ENCODE peak calls at places on chromosomes 4 and X, in eight cellular contexts. One of them, this sample, is unnamed.

GRCh38 chr4:1204286-1204827 is 32.0 kb upstream of the SPON2 start:
- DNase-seq in RWPE1: no peak
- DNase-seq in AG10803: no peak
- DNase-seq in fibroblast of pulmonary artery: no peak
- DNase-seq in tibial artery: no peak
- DNase-seq in HCT116: no peak
- DNase-seq in SK-N-SH: peak
- DNase-seq in endothelial cell: no peak
- DNase-seq in this sample: no peak

GRCh38 chrX:67780694-67781109 is 236.9 kb downstream of the AR start:
- DNase-seq in RWPE1: peak
- DNase-seq in AG10803: peak
- DNase-seq in fibroblast of pulmonary artery: peak
- DNase-seq in tibial artery: peak
- DNase-seq in HCT116: no peak
- DNase-seq in SK-N-SH: no peak
- DNase-seq in endothelial cell: no peak
- DNase-seq in this sample: no peak

GRCh38 chr4:168541608-168541953 is 44.7 kb downstream of the PALLD start:
- DNase-seq in RWPE1: peak
- DNase-seq in AG10803: peak
- DNase-seq in fibroblast of pulmonary artery: peak
- DNase-seq in tibial artery: no peak
- DNase-seq in HCT116: peak
- DNase-seq in SK-N-SH: no peak
- DNase-seq in endothelial cell: no peak
- DNase-seq in this sample: no peak

GRCh38 chr4:168811793-168812651 is 198.0 kb downstream of the CBR4 start:
- DNase-seq in RWPE1: no peak
- DNase-seq in AG10803: peak
- DNase-seq in fibroblast of pulmonary artery: peak
- DNase-seq in tibial artery: no peak
- DNase-seq in HCT116: no peak
- DNase-seq in SK-N-SH: no peak
- DNase-seq in endothelial cell: no peak
- DNase-seq in this sample: no peak

GRCh38 chrX:76454456-76454927 is 27.0 kb downstream of the MAGEE1 start:
- DNase-seq in RWPE1: no peak
- DNase-seq in AG10803: peak
- DNase-seq in fibroblast of pulmonary artery: peak
- DNase-seq in tibial artery: no peak
- DNase-seq in HCT116: peak
- DNase-seq in SK-N-SH: peak
- DNase-seq in endothelial cell: peak
- DNase-seq in this sample: no peak

GRCh38 chr4:113436360-113436759 is 325.2 kb downstream of the CAMK2D start:
- DNase-seq in RWPE1: no peak
- DNase-seq in AG10803: peak
- DNase-seq in fibroblast of pulmonary artery: peak
- DNase-seq in tibial artery: no peak
- DNase-seq in HCT116: no peak
- DNase-seq in SK-N-SH: no peak
- DNase-seq in endothelial cell: no peak
- DNase-seq in this sample: no peak

GRCh38 chr4:177427097-177427665 is 15.1 kb downstream of the AGA start:
- DNase-seq in RWPE1: no peak
- DNase-seq in AG10803: no peak
- DNase-seq in fibroblast of pulmonary artery: no peak
- DNase-seq in tibial artery: no peak
- DNase-seq in HCT116: no peak
- DNase-seq in SK-N-SH: no peak
- DNase-seq in endothelial cell: no peak
- DNase-seq in this sample: no peak

GRCh38 chr4:165476214-165477098 is 97.6 kb downstream of the CPE start:
- DNase-seq in RWPE1: peak
- DNase-seq in AG10803: no peak
- DNase-seq in fibroblast of pulmonary artery: peak
- DNase-seq in tibial artery: no peak
- DNase-seq in HCT116: peak
- DNase-seq in SK-N-SH: no peak
- DNase-seq in endothelial cell: no peak
- DNase-seq in this sample: no peak

GRCh38 chr4:152531479-152531878 is 4.4 kb downstream of the FBXW7 start:
- DNase-seq in RWPE1: no peak
- DNase-seq in AG10803: no peak
- DNase-seq in fibroblast of pulmonary artery: no peak
- DNase-seq in tibial artery: no peak
- DNase-seq in HCT116: no peak
- DNase-seq in SK-N-SH: no peak
- DNase-seq in endothelial cell: no peak
- DNase-seq in this sample: no peak

GRCh38 chrX:136630881-136631280 is 17.1 kb upstream of the CD40LG start:
- DNase-seq in RWPE1: no peak
- DNase-seq in AG10803: no peak
- DNase-seq in fibroblast of pulmonary artery: no peak
- DNase-seq in tibial artery: no peak
- DNase-seq in HCT116: no peak
- DNase-seq in SK-N-SH: no peak
- DNase-seq in endothelial cell: no peak
- DNase-seq in this sample: no peak

GRCh38 chr4:113758361-113758760 is 3.2 kb downstream of the CAMK2D start:
- DNase-seq in RWPE1: no peak
- DNase-seq in AG10803: peak
- DNase-seq in fibroblast of pulmonary artery: peak
- DNase-seq in tibial artery: no peak
- DNase-seq in HCT116: no peak
- DNase-seq in SK-N-SH: no peak
- DNase-seq in endothelial cell: no peak
- DNase-seq in this sample: no peak

GRCh38 chr4:76058888-76059426 is 15.6 kb upstream of the ART3 start:
- DNase-seq in RWPE1: no peak
- DNase-seq in AG10803: no peak
- DNase-seq in fibroblast of pulmonary artery: no peak
- DNase-seq in tibial artery: no peak
- DNase-seq in HCT116: no peak
- DNase-seq in SK-N-SH: no peak
- DNase-seq in endothelial cell: no peak
- DNase-seq in this sample: no peak

GRCh38 chrX:148865237-148865636 is 364.8 kb downstream of the AFF2 start:
- DNase-seq in RWPE1: no peak
- DNase-seq in AG10803: no peak
- DNase-seq in fibroblast of pulmonary artery: no peak
- DNase-seq in tibial artery: no peak
- DNase-seq in HCT116: no peak
- DNase-seq in SK-N-SH: no peak
- DNase-seq in endothelial cell: no peak
- DNase-seq in this sample: no peak
- TF ChIP-seq CTCF in RWPE1: no peak
- TF ChIP-seq CTCF in AG10803: no peak
- TF ChIP-seq CTCF in fibroblast of pulmonary artery: no peak
- TF ChIP-seq CTCF in tibial artery: no peak
- TF ChIP-seq CTCF in HCT116: no peak
- TF ChIP-seq CTCF in SK-N-SH: no peak
- TF ChIP-seq CTCF in endothelial cell: no peak
- TF ChIP-seq CTCF in this sample: no peak

GRCh38 chr4:25795091-25795490 is 67.7 kb downstream of the SEL1L3 start:
- DNase-seq in RWPE1: no peak
- DNase-seq in AG10803: no peak
- DNase-seq in fibroblast of pulmonary artery: no peak
- DNase-seq in tibial artery: no peak
- DNase-seq in HCT116: no peak
- DNase-seq in SK-N-SH: no peak
- DNase-seq in endothelial cell: no peak
- DNase-seq in this sample: no peak

GRCh38 chr4:25792200-25792791 is 70.5 kb downstream of the SEL1L3 start:
- DNase-seq in RWPE1: peak
- DNase-seq in AG10803: no peak
- DNase-seq in fibroblast of pulmonary artery: peak
- DNase-seq in tibial artery: no peak
- DNase-seq in HCT116: peak
- DNase-seq in SK-N-SH: peak
- DNase-seq in endothelial cell: peak
- DNase-seq in this sample: no peak

GRCh38 chr4:25797136-25797535 is 65.7 kb downstream of the SEL1L3 start:
- DNase-seq in RWPE1: no peak
- DNase-seq in AG10803: no peak
- DNase-seq in fibroblast of pulmonary artery: no peak
- DNase-seq in tibial artery: no peak
- DNase-seq in HCT116: no peak
- DNase-seq in SK-N-SH: no peak
- DNase-seq in endothelial cell: no peak
- DNase-seq in this sample: no peak

GRCh38 chr4:25792843-25793242 is 69.9 kb downstream of the SEL1L3 start:
- DNase-seq in RWPE1: no peak
- DNase-seq in AG10803: no peak
- DNase-seq in fibroblast of pulmonary artery: no peak
- DNase-seq in tibial artery: no peak
- DNase-seq in HCT116: no peak
- DNase-seq in SK-N-SH: no peak
- DNase-seq in endothelial cell: no peak
- DNase-seq in this sample: no peak

DNA sequence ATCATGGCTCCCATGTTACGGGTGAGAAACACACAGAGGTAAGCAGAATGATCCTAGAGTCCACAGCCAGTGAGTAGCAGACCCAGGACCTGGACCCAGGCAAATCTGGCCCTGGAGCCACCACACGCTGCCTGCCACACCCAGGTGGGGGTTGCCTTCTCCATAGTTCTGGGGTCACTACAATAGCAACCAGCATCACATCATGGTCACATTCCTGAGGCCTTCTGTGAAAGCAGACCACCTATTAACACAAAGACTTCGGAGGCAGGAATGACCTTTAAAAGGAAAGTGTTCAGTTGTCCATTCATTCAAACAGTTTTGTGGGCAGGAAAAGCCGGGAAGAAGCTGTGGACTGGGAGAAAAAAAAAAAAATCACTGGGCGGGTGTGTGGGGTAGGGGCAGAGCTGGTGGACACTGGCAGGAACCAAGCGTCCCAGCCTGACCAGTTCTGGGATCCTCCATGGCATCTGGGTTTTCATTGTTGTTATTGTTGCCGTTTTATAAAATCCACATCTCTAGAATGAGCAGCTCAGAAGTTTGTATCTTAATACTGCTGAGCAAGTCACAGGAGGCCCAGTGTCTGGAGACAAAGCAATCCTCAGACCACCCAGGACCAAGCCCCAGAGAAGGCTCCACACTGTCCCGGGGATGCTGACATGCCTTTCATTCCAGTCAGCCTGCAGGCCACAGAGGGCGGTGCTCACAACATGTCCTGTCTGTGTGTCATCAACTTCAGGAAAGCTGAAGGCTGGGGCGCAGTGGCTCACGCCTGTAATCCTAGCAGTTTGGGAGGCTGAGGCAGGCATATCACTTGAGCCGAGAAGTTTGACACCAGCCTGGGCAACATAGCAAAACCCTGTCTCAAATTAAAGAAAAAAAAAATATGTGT is 67.0 kb downstream of the SEL1L3 start:
- DNase-seq in RWPE1: peak
- DNase-seq in AG10803: peak
- DNase-seq in fibroblast of pulmonary artery: peak
- DNase-seq in tibial artery: no peak
- DNase-seq in HCT116: no peak
- DNase-seq in SK-N-SH: no peak
- DNase-seq in endothelial cell: no peak
- DNase-seq in this sample: no peak
- TF ChIP-seq CTCF in RWPE1: no peak
- TF ChIP-seq CTCF in AG10803: peak
- TF ChIP-seq CTCF in fibroblast of pulmonary artery: peak
- TF ChIP-seq CTCF in tibial artery: no peak
- TF ChIP-seq CTCF in HCT116: no peak
- TF ChIP-seq CTCF in SK-N-SH: no peak
- TF ChIP-seq CTCF in endothelial cell: no peak
- TF ChIP-seq CTCF in this sample: no peak

GRCh38 chrX:13360146-13360545 is 40.3 kb upstream of the ATXN3L start:
- DNase-seq in RWPE1: no peak
- DNase-seq in AG10803: no peak
- DNase-seq in fibroblast of pulmonary artery: no peak
- DNase-seq in tibial artery: no peak
- DNase-seq in HCT116: no peak
- DNase-seq in SK-N-SH: no peak
- DNase-seq in endothelial cell: no peak
- DNase-seq in this sample: no peak
- TF ChIP-seq CTCF in RWPE1: no peak
- TF ChIP-seq CTCF in AG10803: no peak
- TF ChIP-seq CTCF in fibroblast of pulmonary artery: no peak
- TF ChIP-seq CTCF in tibial artery: no peak
- TF ChIP-seq CTCF in HCT116: no peak
- TF ChIP-seq CTCF in SK-N-SH: no peak
- TF ChIP-seq CTCF in endothelial cell: no peak
- TF ChIP-seq CTCF in this sample: no peak

DNA sequence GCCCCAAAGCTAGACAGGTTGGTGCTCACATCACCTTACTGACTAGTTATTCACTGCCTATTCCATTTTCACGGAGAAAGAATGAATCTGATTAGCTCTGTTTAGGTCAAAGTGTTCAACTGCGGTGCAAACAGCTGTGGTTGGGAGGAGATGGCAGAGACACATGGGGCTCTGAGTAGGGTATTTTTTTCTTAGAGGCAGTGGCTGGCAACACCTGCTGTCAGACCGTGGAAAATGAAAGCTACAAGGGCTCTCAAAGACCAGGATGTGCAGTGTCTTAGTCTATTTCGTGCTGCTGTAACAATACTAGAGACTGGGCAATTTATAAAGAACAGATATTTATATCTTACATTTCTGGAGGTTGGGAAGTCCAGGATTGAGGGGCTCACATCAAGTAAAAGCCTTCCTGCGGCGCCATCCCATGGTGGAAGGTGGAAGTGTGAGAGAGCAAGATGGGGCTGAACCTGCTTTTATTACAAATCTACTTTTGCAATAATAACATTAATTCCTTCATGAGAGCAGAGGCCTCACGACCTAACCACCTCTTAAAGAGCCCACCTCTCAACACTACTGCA is 10.6 kb downstream of the NYX start:
- DNase-seq in RWPE1: no peak
- DNase-seq in AG10803: no peak
- DNase-seq in fibroblast of pulmonary artery: no peak
- DNase-seq in tibial artery: no peak
- DNase-seq in HCT116: no peak
- DNase-seq in SK-N-SH: no peak
- DNase-seq in endothelial cell: no peak
- DNase-seq in this sample: no peak
- TF ChIP-seq CTCF in RWPE1: no peak
- TF ChIP-seq CTCF in AG10803: no peak
- TF ChIP-seq CTCF in fibroblast of pulmonary artery: peak
- TF ChIP-seq CTCF in tibial artery: no peak
- TF ChIP-seq CTCF in HCT116: peak
- TF ChIP-seq CTCF in SK-N-SH: peak
- TF ChIP-seq CTCF in endothelial cell: no peak
- TF ChIP-seq CTCF in this sample: peak